ENCODE peak calls at places on chromosomes 4 and X, in five cellular contexts. D is choroid plexus epithelial cell, V is AG09309, K is heart right ventricle, C is lower lobe of right lung. B is an unnamed sample.

GRCh38 chr4:3802571-3803474 is 36.6 kb downstream of the ADRA2C start:
- DNase-seq in K (no peak), V (no peak), C (peak), D (no peak), B (peak)

GRCh38 chrX:37672563-37672962 is 13.0 kb upstream of the XK start:
- DNase-seq in C (no peak), D (no peak), K (no peak), V (no peak), B (no peak)

GRCh38 chrX:323721-324628 is 5.4 kb upstream of the GTPBP6 start:
- DNase-seq in C (peak), V (no peak), K (no peak), D (peak), B (peak)

GRCh38 chrX:39753296-39753996 is 344.3 kb downstream of the BCOR start:
- DNase-seq in D (peak), C (no peak), K (no peak), V (no peak), B (no peak)

GRCh38 chrX:47171996-47172395 is 21.6 kb upstream of the UBA1 start:
- DNase-seq in D (no peak), K (no peak), C (no peak), V (no peak), B (no peak)

GRCh38 chrX:105975382-105975781 is 63.1 kb downstream of the SERPINA7 start:
- DNase-seq in V (no peak), K (no peak), C (no peak), D (peak), B (no peak)

GRCh38 chr4:56468097-56468422 is 643 bp downstream of the SRP72 start:
- DNase-seq in C (no peak), K (no peak), D (peak), V (no peak), B (no peak)

GRCh38 chr4:85932371-85933305 is 427.2 kb downstream of the MAPK10 start:
- DNase-seq in C (no peak), D (no peak), K (peak), V (no peak), B (peak)

GRCh38 chr4:112213091-112213490 is 18.5 kb upstream of the AP1AR start:
- DNase-seq in D (peak), K (peak), V (no peak), C (no peak), B (no peak)

GRCh38 chr4:143482753-143483362 is 30.6 kb upstream of the SMARCA5 start:
- DNase-seq in D (peak), C (no peak), K (peak), V (peak), B (no peak)

GRCh38 chr4:151489462-151490203 is 80.7 kb downstream of the FHIP1A start:
- DNase-seq in C (peak), K (no peak), V (no peak), D (no peak), B (peak)

GRCh38 chr4:101458914-101459313 is 111.6 kb upstream of the PPP3CA start:
- DNase-seq in V (no peak), D (peak), K (no peak), C (no peak), B (no peak)

GRCh38 chrX:69060631-69061408 is 104.4 kb downstream of the PJA1 start:
- DNase-seq in D (peak), K (peak), V (no peak), C (no peak), B (no peak)

GRCh38 chr4:120724656-120725055 is 197.9 kb downstream of the PRDM5 start:
- DNase-seq in V (no peak), D (no peak), K (no peak), C (no peak), B (no peak)

GRCh38 chr4:18756661-18757060 is 735.1 kb upstream of the LCORL start:
- DNase-seq in C (no peak), V (no peak), K (no peak), D (no peak), B (no peak)

GRCh38 chr4:76380561-76380960 is 40.4 kb downstream of the CCDC158 start:
- DNase-seq in V (no peak), D (no peak), C (no peak), K (no peak), B (no peak)

GRCh38 chr4:26736621-26737020 is 124.0 kb upstream of the STIM2 start:
- DNase-seq in C (no peak), D (peak), K (no peak), V (no peak), B (no peak)